ENCODE peak calls at places on chromosomes 1 and 21, in nine cellular contexts. P is gastrocnemius medialis, G is prostate gland, B is stomach, R is K562, O is tibial nerve, Y is ovary, S is suprapubic skin, H is heart left ventricle. D is an unnamed sample.

GRCh38 chr1:18681423-18681835 is 50.8 kb downstream of the PAX7 start:
- DNase-seq in R (peak; percentile 85), P (no peak), O (no peak), G (peak; percentile 8), H (no peak), S (no peak), Y (no peak), B (no peak), D (no peak)

GRCh38 chr1:162670928-162671663 is 38.8 kb downstream of the DDR2 start:
- DNase-seq in G (no peak), R (no peak), P (no peak), B (no peak), S (no peak), H (no peak), Y (no peak), O (no peak), D (no peak)

GRCh38 chr1:66980745-66981367 is 56.1 kb downstream of the MIER1 start:
- DNase-seq in G (no peak), R (no peak), B (no peak), O (no peak), S (no peak), Y (no peak), P (no peak), H (no peak), D (no peak)

GRCh38 chr1:71638081-71638766 is 557.4 kb upstream of the ZRANB2 start:
- DNase-seq in B (no peak), O (no peak), H (no peak), G (no peak), R (no peak), P (no peak), S (no peak), Y (no peak), D (no peak)

GRCh38 chr1:35929730-35930592 is 944 bp upstream of the AGO3 start:
- DNase-seq in B (peak; percentile 41), O (peak; percentile 40), R (peak; percentile 60), P (peak; percentile 14), H (peak; percentile 52), S (no peak), Y (peak; percentile 68), G (peak; percentile 32), D (no peak)

GRCh38 chr1:27539901-27540861 is 50.2 kb upstream of the WASF2 start:
- DNase-seq in H (no peak), O (no peak), G (no peak), S (no peak), B (no peak), R (no peak), Y (no peak), P (no peak), D (no peak)

GRCh38 chr1:162230517-162230916 is 146.1 kb downstream of the SPATA46 start:
- DNase-seq in S (no peak), H (no peak), P (no peak), R (no peak), B (no peak), O (no peak), G (no peak), Y (no peak), D (no peak)

GRCh38 chr1:248857749-248858095 is 1.2 kb downstream of the ZNF692 start:
- DNase-seq in H (no peak), G (no peak), Y (no peak), P (no peak), O (no peak), B (no peak), R (no peak), S (no peak), D (no peak)

GRCh38 chr1:236733654-236734053 is 47.4 kb downstream of the ACTN2 start:
- DNase-seq in G (no peak), Y (no peak), B (no peak), S (no peak), R (no peak), H (no peak), O (no peak), P (no peak), D (no peak)

GRCh38 chr21:18170221-18170620 is 74.4 kb upstream of the CHODL start:
- DNase-seq in O (no peak), G (no peak), B (no peak), P (no peak), S (no peak), R (no peak), Y (no peak), H (no peak), D (no peak)

GRCh38 chr1:22189619-22190018 is 46.7 kb upstream of the WNT4 start:
- DNase-seq in S (no peak), R (no peak), O (no peak), Y (no peak), P (no peak), G (no peak), H (no peak), B (no peak), D (no peak)

GRCh38 chr21:25646541-25646940 is 7.5 kb downstream of the JAM2 start:
- DNase-seq in R (no peak), Y (no peak), B (no peak), S (no peak), H (no peak), O (no peak), P (no peak), G (no peak), D (no peak)

GRCh38 chr1:201051399-201051798 is 27.9 kb upstream of the KIF21B start:
- DNase-seq in H (no peak), Y (no peak), B (no peak), R (no peak), P (no peak), S (no peak), O (no peak), G (no peak), D (no peak)

GRCh38 chr1:174153085-174153824 is 6.1 kb upstream of the RABGAP1L start:
- DNase-seq in Y (no peak), P (no peak), G (no peak), B (no peak), S (no peak), H (no peak), R (no peak), O (no peak), D (no peak)

GRCh38 chr1:227219715-227220292 is 98.5 kb downstream of the CDC42BPA start:
- DNase-seq in O (no peak), S (no peak), B (no peak), G (no peak), Y (no peak), H (no peak), R (no peak), P (no peak), D (no peak)

GRCh38 chr21:41283211-41283818 is 33.3 kb upstream of the FAM3B start:
- DNase-seq in H (peak; percentile 41), O (peak; percentile 64), Y (no peak), R (peak; percentile 62), G (peak; percentile 72), S (no peak), B (peak; percentile 49), P (peak; percentile 12), D (no peak)

GRCh38 chr1:221097479-221098281 is 218.4 kb downstream of the HLX start:
- DNase-seq in B (no peak), G (no peak), P (no peak), O (peak; percentile 43), H (no peak), S (no peak), Y (no peak), R (no peak), D (no peak)

GRCh38 chr1:58290685-58291372 is 255.7 kb downstream of the OMA1 start:
- DNase-seq in Y (no peak), S (no peak), H (peak; percentile 10), R (no peak), P (no peak), O (no peak), B (no peak), G (peak; percentile 25), D (no peak)

DNA sequence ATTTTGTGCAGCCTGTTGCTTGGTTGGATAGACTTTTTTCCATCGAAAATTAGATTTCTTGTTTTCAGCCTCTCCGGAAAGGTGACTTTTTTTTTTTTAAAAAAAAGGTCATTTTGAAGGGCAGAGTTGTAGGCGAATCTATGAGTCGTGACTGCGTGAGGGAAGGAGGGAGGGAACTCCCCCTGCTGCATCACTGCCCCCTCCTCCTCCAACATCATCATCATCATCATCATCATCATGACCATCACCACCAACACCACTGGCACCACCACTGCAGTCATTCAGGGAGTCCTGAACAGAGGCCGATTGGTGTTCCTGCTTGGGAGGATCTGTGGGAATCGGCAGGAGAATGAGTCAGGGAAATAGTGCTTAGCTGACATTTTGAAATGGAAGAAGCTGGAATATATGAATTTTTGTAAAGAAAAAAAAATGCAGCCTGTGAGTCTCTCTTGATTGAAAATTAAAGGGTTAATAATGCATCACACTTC is 1.2 kb downstream of the ATP1B1 start:
- DNase-seq in S (no peak), G (no peak), H (peak; percentile 40), O (no peak), B (no peak), P (peak; percentile 70), R (no peak), Y (peak; percentile 41), D (no peak)
- TF ChIP-seq POLR2A in S (no peak), G (peak; percentile 40), H (peak; percentile 49), O (no peak), B (no peak), P (peak; percentile 86), R (no peak), Y (no peak), D (no peak)

GRCh38 chr21:46183910-46184624 is at the start of gene SPATC1L:
- DNase-seq in G (peak; percentile 50), B (peak; percentile 39), S (peak; percentile 86), H (peak; percentile 75), Y (peak; percentile 79), R (peak; percentile 71), P (no peak), O (no peak), D (peak; percentile 90)
- TF ChIP-seq POLR2A in G (peak; percentile 19), B (no peak), S (no peak), H (no peak), Y (no peak), R (peak; percentile 63), P (no peak), O (no peak), D (no peak)

DNA sequence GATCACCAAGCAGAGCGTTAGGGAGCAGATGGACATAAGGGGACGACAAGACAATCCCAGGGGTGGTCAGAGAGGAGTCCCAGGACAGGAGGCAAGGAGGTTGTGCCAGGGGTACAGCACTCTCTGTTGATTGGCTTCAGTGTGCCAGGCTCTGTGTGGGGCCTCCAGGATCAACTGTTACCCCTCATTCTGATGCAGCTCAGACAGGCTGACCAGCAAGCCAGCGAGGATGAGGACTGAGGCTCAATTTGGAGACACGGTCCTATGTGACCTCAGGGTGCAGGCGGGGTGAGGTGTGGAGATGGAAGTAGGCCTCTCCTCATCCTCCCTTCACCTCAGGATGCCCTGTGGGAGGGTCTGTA is 4.0 kb downstream of the HYI start:
- DNase-seq in P (no peak), B (no peak), G (no peak), Y (no peak), R (no peak), O (no peak), S (no peak), H (no peak), D (no peak)
- TF ChIP-seq POLR2A in P (no peak), B (no peak), G (no peak), Y (no peak), R (no peak), O (no peak), S (no peak), H (no peak), D (no peak)

DNA sequence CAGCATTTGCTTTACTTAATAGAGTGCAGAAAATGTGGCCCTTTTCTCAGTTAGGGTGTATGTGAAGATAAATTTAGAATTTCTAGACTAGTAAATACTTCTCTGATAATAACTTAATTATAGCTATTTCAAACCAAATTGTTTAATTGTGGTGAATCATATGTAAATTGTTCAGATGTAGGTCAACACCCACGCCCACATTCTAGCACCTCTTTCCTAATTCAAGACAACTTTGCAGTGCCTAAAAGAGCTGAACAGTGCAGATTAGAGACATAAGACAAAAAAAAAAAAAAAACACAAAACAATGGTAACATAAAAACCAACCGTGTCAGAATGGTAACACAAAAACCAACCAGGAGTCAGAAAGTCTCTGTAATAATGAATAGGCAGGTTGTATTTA is 758.3 kb downstream of the USP25 start:
- DNase-seq in B (no peak), H (no peak), S (no peak), R (no peak), Y (no peak), G (no peak), P (no peak), O (no peak), D (no peak)
- TF ChIP-seq POLR2A in B (no peak), H (no peak), S (no peak), R (no peak), Y (no peak), G (no peak), P (no peak), O (no peak), D (no peak)